ENCODE peak calls at places on chromosomes 12 and 14, in four cellular contexts. N, O, F and M are unnamed samples.

GRCh38 chr12:105696-106095 is 39.1 kb downstream of the IQSEC3 start:
- DNase-seq in O (no peak), N (no peak), F (no peak), M (no peak)

GRCh38 chr12:50220357-50221061 is 53.3 kb upstream of the CERS5 start:
- DNase-seq in O (no peak), F (no peak), N (peak), M (no peak)

GRCh38 chr14:60695327-60695726 is 28.8 kb downstream of the SIX4 start:
- DNase-seq in N (no peak), F (no peak), O (no peak), M (no peak)

GRCh38 chr12:120468271-120468845 is 1.2 kb downstream of the SRSF9 start:
- DNase-seq in O (peak), F (peak), N (peak), M (peak)

GRCh38 chr12:75571651-75572050 is 60.2 kb upstream of the KRR1 start:
- DNase-seq in F (no peak), O (no peak), N (no peak), M (no peak)

GRCh38 chr12:92535961-92536360 is 166.8 kb upstream of the PLEKHG7 start:
- DNase-seq in O (no peak), N (no peak), F (no peak), M (no peak)

GRCh38 chr14:60904381-60904780 is 76.5 kb downstream of the TRMT5 start:
- DNase-seq in N (no peak), F (no peak), O (no peak), M (no peak)

GRCh38 chr12:94286580-94287244 is 138.3 kb downstream of the PLXNC1 start:
- DNase-seq in O (no peak), F (no peak), N (no peak), M (no peak)

GRCh38 chr12:86543716-86544115 is 287.5 kb upstream of the MGAT4C start:
- DNase-seq in F (no peak), O (no peak), N (no peak), M (no peak)

GRCh38 chr12:70885952-70886351 is 34.6 kb downstream of the PTPRR start:
- DNase-seq in O (no peak), F (no peak), N (no peak), M (no peak)

GRCh38 chr12:49643135-49643534 is 19.8 kb downstream of the PRPF40B start:
- DNase-seq in F (no peak), O (no peak), N (no peak), M (no peak)

GRCh38 chr12:62158013-62158412 is 102.2 kb upstream of the USP15 start:
- DNase-seq in N (no peak), F (no peak), O (no peak), M (no peak)

GRCh38 chr12:12433203-12433731 is 76.4 kb downstream of the BORCS5 start:
- DNase-seq in O (no peak), N (no peak), F (no peak), M (no peak)

GRCh38 chr12:21324551-21324950 is 10.2 kb downstream of the SLCO1A2 start:
- DNase-seq in N (no peak), O (no peak), F (no peak), M (no peak)

GRCh38 chr14:60174352-60175254 is 9.4 kb upstream of the DHRS7 start:
- DNase-seq in N (no peak), O (no peak), F (no peak), M (no peak)

GRCh38 chr12:15979096-15980091 is 68.3 kb downstream of the DERA start:
- DNase-seq in O (no peak), N (peak), F (no peak), M (no peak)

GRCh38 chr14:49492151-49492550 is 94.0 kb downstream of the RPS29 start:
- DNase-seq in F (no peak), O (no peak), N (no peak), M (no peak)

GRCh38 chr14:77864580-77864979 is 64.7 kb downstream of the ADCK1 start:
- DNase-seq in N (no peak), F (no peak), O (no peak), M (no peak)

GRCh38 chr14:24280797-24281460 is 9.5 kb upstream of the RABGGTA start:
- DNase-seq in N (no peak), O (no peak), F (no peak), M (no peak)

GRCh38 chr14:69859591-69859990 is 19.6 kb upstream of the SMOC1 start:
- DNase-seq in F (no peak), N (no peak), O (no peak), M (no peak)

GRCh38 chr14:22602011-22602410 is 3.9 kb downstream of the ABHD4 start:
- DNase-seq in F (no peak), N (no peak), O (no peak), M (no peak)

GRCh38 chr12:6161124-6161882 is 36.8 kb upstream of the VWF start:
- DNase-seq in F (peak), O (no peak), N (peak), M (no peak)

GRCh38 chr12:53938276-53939140 is at the start of gene HOXC13:
- DNase-seq in N (no peak), F (no peak), O (no peak), M (no peak)

GRCh38 chr12:96132819-96133218 is 61.4 kb upstream of the ELK3 start:
- DNase-seq in F (no peak), N (no peak), O (no peak), M (no peak)

GRCh38 chr14:61475316-61475715 is 153.9 kb downstream of the PRKCH start:
- DNase-seq in F (no peak), N (peak), O (no peak), M (no peak)

GRCh38 chr12:2845280-2845679 is 10.4 kb upstream of the NRIP2 start:
- DNase-seq in F (peak), O (no peak), N (peak), M (no peak)

GRCh38 chr14:69149461-69150244 is 3.3 kb downstream of the DCAF5 start:
- DNase-seq in N (no peak), O (no peak), F (no peak), M (no peak)

DNA sequence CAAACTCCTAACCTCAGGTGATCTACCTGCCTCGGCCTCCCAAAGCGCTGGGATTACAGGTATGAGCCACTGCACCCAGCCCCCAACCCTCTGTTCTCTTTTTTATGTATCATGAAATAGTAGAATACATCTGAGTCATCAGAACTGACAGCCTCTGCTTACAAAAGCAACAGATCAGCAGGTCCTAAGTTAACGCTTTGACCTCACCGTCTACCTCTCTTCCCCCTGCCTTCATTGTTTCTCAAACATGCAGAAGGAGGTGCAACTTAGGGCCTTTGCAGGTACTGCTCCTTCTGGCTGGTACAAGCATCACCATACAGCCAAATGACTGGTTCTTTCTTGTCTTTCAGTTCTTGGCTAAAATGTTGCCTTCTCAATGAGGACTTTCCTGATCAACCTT is 249.2 kb downstream of the PAWR start:
- DNase-seq in N (no peak), F (no peak), O (no peak), M (no peak)
- TF ChIP-seq CTCF in N (no peak), F (no peak), O (no peak), M (no peak)

GRCh38 chr14:63991833-63992232 is 139.0 kb downstream of the SYNE2 start:
- DNase-seq in O (no peak), N (no peak), F (no peak), M (no peak)

GRCh38 chr14:63995285-63995684 is 142.5 kb downstream of the SYNE2 start:
- DNase-seq in O (no peak), F (no peak), N (no peak), M (no peak)

GRCh38 chr14:63992858-63993257 is 140.1 kb downstream of the SYNE2 start:
- DNase-seq in F (no peak), N (no peak), O (no peak), M (no peak)

GRCh38 chr14:63996016-63996415 is 143.2 kb downstream of the SYNE2 start:
- DNase-seq in F (no peak), N (no peak), O (no peak), M (no peak)

GRCh38 chr14:63993992-63994391 is 141.2 kb downstream of the SYNE2 start:
- DNase-seq in O (no peak), F (no peak), N (no peak), M (no peak)
- TF ChIP-seq CTCF in O (no peak), F (peak), N (no peak), M (no peak)

DNA sequence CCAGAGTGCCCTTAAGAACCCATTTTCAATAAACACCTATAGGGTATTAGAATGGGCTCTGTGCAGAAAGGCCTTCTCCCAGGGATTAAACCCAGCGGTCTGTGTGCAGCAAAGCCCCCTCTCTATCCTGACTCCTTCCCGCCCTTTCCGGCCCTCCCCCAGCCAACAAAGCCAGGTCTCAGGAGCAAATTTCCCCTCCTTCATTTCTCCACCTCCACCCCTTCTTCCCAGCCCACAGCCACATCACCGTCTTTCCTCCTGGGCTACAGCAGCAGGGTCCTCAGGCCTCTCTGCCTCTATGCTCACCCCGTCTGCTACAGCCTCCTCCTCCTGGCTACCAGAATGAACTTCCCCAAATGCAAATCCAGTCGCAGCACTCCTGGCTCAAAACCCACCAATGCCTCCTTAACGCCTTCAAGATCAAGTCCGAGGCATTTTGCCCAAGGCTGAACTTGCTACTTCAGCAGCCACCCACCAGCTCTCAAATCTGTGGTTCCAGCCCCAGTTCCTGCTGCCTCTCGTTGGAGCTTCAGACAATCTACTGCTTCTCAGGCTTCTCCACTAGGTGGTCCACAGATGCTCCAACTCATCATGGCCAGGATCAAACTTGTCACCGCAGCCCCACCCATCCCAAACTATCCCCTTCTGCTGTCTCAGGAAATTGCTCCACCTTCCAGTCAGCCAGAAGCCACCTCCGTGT is 134.8 kb downstream of the BCL11B start:
- DNase-seq in F (no peak), O (no peak), N (no peak), M (no peak)
- TF ChIP-seq CTCF in F (no peak), O (no peak), N (no peak), M (no peak)

DNA sequence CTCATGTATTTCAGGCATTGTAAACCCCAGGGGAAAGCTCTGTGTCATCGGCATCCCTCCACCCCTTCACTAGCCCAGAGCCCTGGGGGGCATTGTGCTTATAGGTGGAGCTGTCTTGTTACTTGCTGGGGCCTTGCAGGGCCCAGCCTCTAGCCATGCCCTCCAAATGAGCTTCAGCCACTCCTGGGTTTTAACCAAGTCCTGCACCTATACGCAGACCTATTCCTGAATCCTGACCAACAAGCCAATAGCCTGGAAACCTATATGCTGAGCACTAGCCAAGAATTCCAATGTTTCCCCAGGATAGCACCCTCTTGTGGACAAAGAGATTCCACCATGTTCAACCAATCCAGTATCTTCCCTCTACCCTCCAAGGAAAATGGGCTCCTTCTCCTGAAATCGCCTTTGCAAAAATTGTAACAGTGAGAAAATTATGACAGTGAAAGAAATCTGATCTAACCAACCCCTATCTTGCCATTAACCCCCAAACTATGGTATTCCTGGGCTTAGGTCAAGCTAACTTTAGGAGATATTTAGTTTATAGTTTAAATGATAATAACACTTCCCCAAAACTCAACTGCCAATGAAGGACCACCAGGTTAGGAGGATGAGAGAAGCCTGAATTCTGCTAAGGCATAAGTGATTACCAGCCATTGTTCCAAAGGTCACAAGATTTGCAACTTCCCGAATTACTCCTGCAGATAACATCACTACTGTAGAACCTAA is 55.5 kb downstream of the TTC7B start:
- DNase-seq in O (no peak), F (no peak), N (peak), M (no peak)
- TF ChIP-seq CTCF in O (peak), F (peak), N (peak), M (no peak)

DNA sequence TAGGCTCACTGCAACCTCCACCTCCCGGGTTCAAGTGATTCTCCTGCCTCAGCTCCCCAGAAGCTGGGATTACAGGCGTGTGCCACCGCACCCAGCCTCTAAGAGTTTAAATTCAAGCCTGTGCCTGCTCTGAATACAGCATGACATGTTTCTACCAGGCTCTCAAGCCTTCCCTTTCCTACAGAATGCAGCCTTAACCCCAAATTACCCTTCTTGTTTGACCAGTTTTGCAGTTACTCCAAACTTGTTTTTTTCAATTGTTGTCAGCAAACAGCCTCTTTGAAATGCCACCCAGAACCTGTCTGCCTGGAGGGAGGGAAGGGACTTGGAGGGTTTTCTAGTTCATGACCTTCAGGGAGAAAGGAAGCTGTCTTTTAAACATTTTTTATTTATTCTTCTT is 15.4 kb downstream of the GLTP start:
- DNase-seq in F (no peak), O (no peak), N (no peak), M (no peak)
- TF ChIP-seq CTCF in F (no peak), O (no peak), N (no peak), M (no peak)

GRCh38 chr14:75283162-75283883 is 4.7 kb downstream of the FOS start:
- DNase-seq in O (peak), N (peak), F (no peak), M (no peak)
- TF ChIP-seq CTCF in O (no peak), N (peak), F (no peak), M (no peak)

GRCh38 chr12:66548338-66549049 is 130.4 kb downstream of the GRIP1 start:
- DNase-seq in F (no peak), N (no peak), O (no peak), M (no peak)
- TF ChIP-seq CTCF in F (no peak), N (no peak), O (no peak), M (no peak)

GRCh38 chr14:56224179-56224578 is 106.0 kb downstream of the PELI2 start:
- DNase-seq in F (no peak), O (no peak), N (no peak), M (no peak)
- TF ChIP-seq CTCF in F (no peak), O (no peak), N (no peak), M (no peak)

GRCh38 chr14:28294834-28295440 is 471.6 kb upstream of the FOXG1 start:
- DNase-seq in F (no peak), O (no peak), N (peak), M (no peak)
- TF ChIP-seq CTCF in F (no peak), O (no peak), N (peak), M (no peak)

GRCh38 chr12:99039367-99040120 is 394.5 kb downstream of the APAF1 start:
- DNase-seq in N (no peak), O (no peak), F (no peak), M (no peak)

GRCh38 chr12:99045158-99045557 is 400.1 kb downstream of the APAF1 start:
- DNase-seq in F (no peak), O (no peak), N (no peak), M (no peak)

DNA sequence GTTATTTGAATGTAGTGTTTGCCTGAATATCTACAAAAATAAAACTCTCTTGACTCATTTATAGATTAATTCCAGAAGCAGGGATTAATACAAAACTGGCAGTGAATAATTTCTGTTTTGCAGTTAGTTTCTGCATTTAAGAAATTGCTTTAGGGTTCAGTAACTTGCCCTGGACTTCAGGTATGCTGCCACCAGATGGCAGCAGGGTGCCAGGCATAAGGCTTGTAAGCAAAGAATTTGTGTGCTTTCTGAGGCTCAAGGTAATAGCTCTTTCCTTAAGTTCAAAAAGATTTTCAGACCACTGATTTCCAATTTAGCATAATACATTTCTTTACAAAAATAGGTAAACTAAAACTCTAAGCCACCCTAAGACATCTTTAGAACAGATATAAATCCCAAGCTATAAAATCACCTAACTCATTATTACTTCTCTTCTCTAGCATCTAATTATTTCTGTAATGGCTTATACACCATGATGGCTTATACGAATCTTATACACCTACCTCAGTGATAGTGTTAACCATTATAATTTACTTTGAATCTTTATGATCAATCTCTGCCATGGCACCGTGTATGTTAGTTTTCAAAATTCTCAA is 398.3 kb downstream of the APAF1 start:
- DNase-seq in O (peak), F (peak), N (peak), M (no peak)
- TF ChIP-seq CTCF in O (peak), F (peak), N (peak), M (peak)